ENCODE peak calls at places on chromosomes 11 and 22, in eight cellular contexts. One of them, this sample, is unnamed.

GRCh38 chr11:86608251-86608799 is 64.1 kb downstream of the ME3 start:
- DNase-seq in stimulated activated CD4-positive, alpha-beta T cell treated with anti-CD3 and anti-CD28 coated beads, Interleukin-12 subunit alpha, Interleukin-12 subunit beta, amount 100 ng/mL, for 4 hours: peak
- DNase-seq in iPS-NIHi11: peak
- DNase-seq in T-cell: peak
- DNase-seq in CD4-positive, alpha-beta memory T cell: peak
- DNase-seq in SJSA1: no peak
- DNase-seq in LNCaP clone FGC: peak
- DNase-seq in PC-9: peak
- DNase-seq in this sample: peak

GRCh38 chr11:46529928-46530574 is 63.8 kb downstream of the AMBRA1 start:
- DNase-seq in stimulated activated CD4-positive, alpha-beta T cell treated with anti-CD3 and anti-CD28 coated beads, Interleukin-12 subunit alpha, Interleukin-12 subunit beta, amount 100 ng/mL, for 4 hours: no peak
- DNase-seq in iPS-NIHi11: no peak
- DNase-seq in T-cell: no peak
- DNase-seq in CD4-positive, alpha-beta memory T cell: no peak
- DNase-seq in SJSA1: no peak
- DNase-seq in LNCaP clone FGC: no peak
- DNase-seq in PC-9: no peak
- DNase-seq in this sample: no peak

GRCh38 chr11:75214411-75214821 is 26.2 kb upstream of the TPBGL start:
- DNase-seq in stimulated activated CD4-positive, alpha-beta T cell treated with anti-CD3 and anti-CD28 coated beads, Interleukin-12 subunit alpha, Interleukin-12 subunit beta, amount 100 ng/mL, for 4 hours: peak
- DNase-seq in iPS-NIHi11: peak
- DNase-seq in T-cell: peak
- DNase-seq in CD4-positive, alpha-beta memory T cell: peak
- DNase-seq in SJSA1: peak
- DNase-seq in LNCaP clone FGC: peak
- DNase-seq in PC-9: peak
- DNase-seq in this sample: peak

GRCh38 chr11:73757598-73757997 is 3.3 kb downstream of the RAB6A start:
- DNase-seq in stimulated activated CD4-positive, alpha-beta T cell treated with anti-CD3 and anti-CD28 coated beads, Interleukin-12 subunit alpha, Interleukin-12 subunit beta, amount 100 ng/mL, for 4 hours: no peak
- DNase-seq in iPS-NIHi11: no peak
- DNase-seq in T-cell: no peak
- DNase-seq in CD4-positive, alpha-beta memory T cell: no peak
- DNase-seq in SJSA1: no peak
- DNase-seq in LNCaP clone FGC: no peak
- DNase-seq in PC-9: no peak
- DNase-seq in this sample: no peak

GRCh38 chr22:27892064-27892463 is 27.0 kb downstream of the PITPNB start:
- DNase-seq in stimulated activated CD4-positive, alpha-beta T cell treated with anti-CD3 and anti-CD28 coated beads, Interleukin-12 subunit alpha, Interleukin-12 subunit beta, amount 100 ng/mL, for 4 hours: no peak
- DNase-seq in iPS-NIHi11: no peak
- DNase-seq in T-cell: no peak
- DNase-seq in CD4-positive, alpha-beta memory T cell: no peak
- DNase-seq in SJSA1: no peak
- DNase-seq in LNCaP clone FGC: no peak
- DNase-seq in PC-9: no peak
- DNase-seq in this sample: no peak

GRCh38 chr11:36402568-36403181 is 106.6 kb downstream of the PRR5L start:
- DNase-seq in stimulated activated CD4-positive, alpha-beta T cell treated with anti-CD3 and anti-CD28 coated beads, Interleukin-12 subunit alpha, Interleukin-12 subunit beta, amount 100 ng/mL, for 4 hours: no peak
- DNase-seq in iPS-NIHi11: no peak
- DNase-seq in T-cell: no peak
- DNase-seq in CD4-positive, alpha-beta memory T cell: no peak
- DNase-seq in SJSA1: no peak
- DNase-seq in LNCaP clone FGC: no peak
- DNase-seq in PC-9: no peak
- DNase-seq in this sample: no peak

GRCh38 chr11:12403122-12403994 is 26.0 kb downstream of the PARVA start:
- DNase-seq in stimulated activated CD4-positive, alpha-beta T cell treated with anti-CD3 and anti-CD28 coated beads, Interleukin-12 subunit alpha, Interleukin-12 subunit beta, amount 100 ng/mL, for 4 hours: no peak
- DNase-seq in iPS-NIHi11: no peak
- DNase-seq in T-cell: no peak
- DNase-seq in CD4-positive, alpha-beta memory T cell: no peak
- DNase-seq in SJSA1: no peak
- DNase-seq in LNCaP clone FGC: no peak
- DNase-seq in PC-9: no peak
- DNase-seq in this sample: no peak

GRCh38 chr22:23086787-23087186 is 16.5 kb downstream of the GNAZ start:
- DNase-seq in stimulated activated CD4-positive, alpha-beta T cell treated with anti-CD3 and anti-CD28 coated beads, Interleukin-12 subunit alpha, Interleukin-12 subunit beta, amount 100 ng/mL, for 4 hours: no peak
- DNase-seq in iPS-NIHi11: no peak
- DNase-seq in T-cell: no peak
- DNase-seq in CD4-positive, alpha-beta memory T cell: no peak
- DNase-seq in SJSA1: no peak
- DNase-seq in LNCaP clone FGC: no peak
- DNase-seq in PC-9: no peak
- DNase-seq in this sample: no peak

GRCh38 chr11:73468590-73469161 is 92.5 kb downstream of the RELT start:
- DNase-seq in stimulated activated CD4-positive, alpha-beta T cell treated with anti-CD3 and anti-CD28 coated beads, Interleukin-12 subunit alpha, Interleukin-12 subunit beta, amount 100 ng/mL, for 4 hours: no peak
- DNase-seq in iPS-NIHi11: no peak
- DNase-seq in T-cell: no peak
- DNase-seq in CD4-positive, alpha-beta memory T cell: no peak
- DNase-seq in SJSA1: no peak
- DNase-seq in LNCaP clone FGC: no peak
- DNase-seq in PC-9: no peak
- DNase-seq in this sample: no peak

This sample was measured in A172.